ENCODE peak calls at places on chromosome 18, in six cellular contexts. One of them, this sample, is unnamed. For H3K27me3, the result is how much of the 10 kb centered on the place peaks cover.

GRCh38 chr18:44917865-44918476 is 237.3 kb downstream of the SETBP1 start:
- DNase-seq in CD4-positive, alpha-beta T cell: no peak
- DNase-seq in aorta: no peak
- DNase-seq in upper lobe of left lung: no peak
- DNase-seq in CD8-positive, alpha-beta T cell: no peak
- DNase-seq in adrenal gland: no peak
- DNase-seq in this sample: peak

GRCh38 chr18:46953195-46953594 is 35.8 kb downstream of the KATNAL2 start:
- DNase-seq in CD4-positive, alpha-beta T cell: no peak
- DNase-seq in aorta: no peak
- DNase-seq in upper lobe of left lung: no peak
- DNase-seq in CD8-positive, alpha-beta T cell: no peak
- DNase-seq in adrenal gland: no peak
- DNase-seq in this sample: no peak

GRCh38 chr18:51278045-51278649 is 80.7 kb upstream of the MEX3C start:
- DNase-seq in CD4-positive, alpha-beta T cell: no peak
- DNase-seq in aorta: no peak
- DNase-seq in upper lobe of left lung: no peak
- DNase-seq in CD8-positive, alpha-beta T cell: no peak
- DNase-seq in adrenal gland: peak
- DNase-seq in this sample: no peak

GRCh38 chr18:70892381-70892780 is 603.5 kb downstream of the SOCS6 start:
- DNase-seq in CD4-positive, alpha-beta T cell: no peak
- DNase-seq in aorta: no peak
- DNase-seq in upper lobe of left lung: no peak
- DNase-seq in CD8-positive, alpha-beta T cell: no peak
- DNase-seq in adrenal gland: no peak
- DNase-seq in this sample: no peak

GRCh38 chr18:44844486-44844885 is 163.8 kb downstream of the SETBP1 start:
- DNase-seq in CD4-positive, alpha-beta T cell: no peak
- DNase-seq in aorta: no peak
- DNase-seq in upper lobe of left lung: no peak
- DNase-seq in CD8-positive, alpha-beta T cell: no peak
- DNase-seq in adrenal gland: no peak
- DNase-seq in this sample: peak

GRCh38 chr18:23585007-23585871 is 1.1 kb downstream of the NPC1 start:
- DNase-seq in CD4-positive, alpha-beta T cell: no peak
- DNase-seq in aorta: no peak
- DNase-seq in upper lobe of left lung: peak
- DNase-seq in CD8-positive, alpha-beta T cell: peak
- DNase-seq in adrenal gland: peak
- DNase-seq in this sample: peak

GRCh38 chr18:58580623-58581022 is 48.3 kb downstream of the ALPK2 start:
- DNase-seq in CD4-positive, alpha-beta T cell: no peak
- DNase-seq in aorta: no peak
- DNase-seq in upper lobe of left lung: no peak
- DNase-seq in CD8-positive, alpha-beta T cell: no peak
- DNase-seq in adrenal gland: no peak
- DNase-seq in this sample: no peak

GRCh38 chr18:63316612-63317555 is 2.7 kb downstream of the BCL2 start:
- DNase-seq in CD4-positive, alpha-beta T cell: no peak
- DNase-seq in aorta: no peak
- DNase-seq in upper lobe of left lung: no peak
- DNase-seq in CD8-positive, alpha-beta T cell: no peak
- DNase-seq in adrenal gland: no peak
- DNase-seq in this sample: no peak

GRCh38 chr18:77080283-77080682 is 52.3 kb downstream of the MBP start:
- DNase-seq in CD4-positive, alpha-beta T cell: no peak
- DNase-seq in aorta: no peak
- DNase-seq in upper lobe of left lung: no peak
- DNase-seq in CD8-positive, alpha-beta T cell: peak
- DNase-seq in adrenal gland: no peak
- DNase-seq in this sample: no peak

GRCh38 chr18:74229891-74230290 is 61.9 kb downstream of the CYB5A start:
- DNase-seq in CD4-positive, alpha-beta T cell: no peak
- DNase-seq in aorta: no peak
- DNase-seq in upper lobe of left lung: no peak
- DNase-seq in CD8-positive, alpha-beta T cell: no peak
- DNase-seq in adrenal gland: peak
- DNase-seq in this sample: no peak

GRCh38 chr18:10269226-10269625 is 185.2 kb upstream of the APCDD1 start:
- DNase-seq in CD4-positive, alpha-beta T cell: no peak
- DNase-seq in aorta: no peak
- DNase-seq in upper lobe of left lung: no peak
- DNase-seq in CD8-positive, alpha-beta T cell: no peak
- DNase-seq in adrenal gland: no peak
- DNase-seq in this sample: no peak

GRCh38 chr18:46051731-46052461 is 20.2 kb downstream of the PSTPIP2 start:
- DNase-seq in CD4-positive, alpha-beta T cell: no peak
- DNase-seq in aorta: no peak
- DNase-seq in upper lobe of left lung: peak
- DNase-seq in CD8-positive, alpha-beta T cell: no peak
- DNase-seq in adrenal gland: no peak
- DNase-seq in this sample: no peak

GRCh38 chr18:12839526-12840196 is 44.4 kb downstream of the PTPN2 start:
- DNase-seq in CD4-positive, alpha-beta T cell: no peak
- DNase-seq in aorta: no peak
- DNase-seq in upper lobe of left lung: no peak
- DNase-seq in CD8-positive, alpha-beta T cell: no peak
- DNase-seq in adrenal gland: no peak
- DNase-seq in this sample: no peak

GRCh38 chr18:43590182-43590903 is 313.1 kb upstream of the SYT4 start:
- DNase-seq in CD4-positive, alpha-beta T cell: no peak
- DNase-seq in aorta: peak
- DNase-seq in upper lobe of left lung: no peak
- DNase-seq in CD8-positive, alpha-beta T cell: no peak
- DNase-seq in adrenal gland: no peak
- DNase-seq in this sample: peak

GRCh38 chr18:75192899-75193298 is 16.0 kb downstream of the PTGR3 start:
- DNase-seq in CD4-positive, alpha-beta T cell: no peak
- DNase-seq in aorta: no peak
- DNase-seq in upper lobe of left lung: no peak
- DNase-seq in CD8-positive, alpha-beta T cell: no peak
- DNase-seq in adrenal gland: no peak
- DNase-seq in this sample: no peak

GRCh38 chr18:61413388-61413787 is 80.2 kb downstream of the CDH20 start:
- DNase-seq in CD4-positive, alpha-beta T cell: no peak
- DNase-seq in aorta: no peak
- DNase-seq in upper lobe of left lung: no peak
- DNase-seq in CD8-positive, alpha-beta T cell: no peak
- DNase-seq in adrenal gland: no peak
- DNase-seq in this sample: no peak

GRCh38 chr18:75226301-75226955 is 15.8 kb downstream of the TSHZ1 start:
- DNase-seq in CD4-positive, alpha-beta T cell: no peak
- DNase-seq in aorta: no peak
- DNase-seq in upper lobe of left lung: no peak
- DNase-seq in CD8-positive, alpha-beta T cell: no peak
- DNase-seq in adrenal gland: peak
- DNase-seq in this sample: peak

GRCh38 chr18:47981830-47982229 is 51.4 kb upstream of the SMAD2 start:
- DNase-seq in CD4-positive, alpha-beta T cell: no peak
- DNase-seq in aorta: no peak
- DNase-seq in upper lobe of left lung: no peak
- DNase-seq in CD8-positive, alpha-beta T cell: no peak
- DNase-seq in adrenal gland: no peak
- DNase-seq in this sample: no peak

GRCh38 chr18:56284319-56284718 is 354.1 kb downstream of the TXNL1 start:
- DNase-seq in CD4-positive, alpha-beta T cell: no peak
- DNase-seq in aorta: no peak
- DNase-seq in upper lobe of left lung: no peak
- DNase-seq in CD8-positive, alpha-beta T cell: no peak
- DNase-seq in adrenal gland: no peak
- DNase-seq in this sample: no peak

GRCh38 chr18:42292654-42293053 is 337.6 kb downstream of the PIK3C3 start:
- DNase-seq in CD4-positive, alpha-beta T cell: no peak
- DNase-seq in aorta: no peak
- DNase-seq in upper lobe of left lung: no peak
- DNase-seq in CD8-positive, alpha-beta T cell: no peak
- DNase-seq in adrenal gland: no peak
- DNase-seq in this sample: no peak

GRCh38 chr18:42611134-42611533 is 504.4 kb downstream of the RIT2 start:
- DNase-seq in CD4-positive, alpha-beta T cell: no peak
- DNase-seq in aorta: no peak
- DNase-seq in upper lobe of left lung: no peak
- DNase-seq in CD8-positive, alpha-beta T cell: no peak
- DNase-seq in adrenal gland: no peak
- DNase-seq in this sample: no peak

GRCh38 chr18:73235491-73235890 is 367.7 kb upstream of the NETO1 start:
- DNase-seq in CD4-positive, alpha-beta T cell: no peak
- DNase-seq in aorta: no peak
- DNase-seq in upper lobe of left lung: peak
- DNase-seq in CD8-positive, alpha-beta T cell: no peak
- DNase-seq in adrenal gland: no peak
- DNase-seq in this sample: no peak

GRCh38 chr18:23887493-23887892 is 127.1 kb upstream of the TTC39C start:
- DNase-seq in CD4-positive, alpha-beta T cell: no peak
- DNase-seq in aorta: no peak
- DNase-seq in upper lobe of left lung: no peak
- DNase-seq in CD8-positive, alpha-beta T cell: no peak
- DNase-seq in adrenal gland: peak
- DNase-seq in this sample: peak

GRCh38 chr18:37392648-37393047 is 172.9 kb downstream of the CELF4 start:
- DNase-seq in CD4-positive, alpha-beta T cell: no peak
- DNase-seq in aorta: no peak
- DNase-seq in upper lobe of left lung: no peak
- DNase-seq in CD8-positive, alpha-beta T cell: no peak
- DNase-seq in adrenal gland: no peak
- DNase-seq in this sample: no peak

GRCh38 chr18:11251891-11252270 is 102.5 kb upstream of the PIEZO2 start:
- DNase-seq in CD4-positive, alpha-beta T cell: no peak
- DNase-seq in aorta: no peak
- DNase-seq in upper lobe of left lung: no peak
- DNase-seq in CD8-positive, alpha-beta T cell: no peak
- DNase-seq in adrenal gland: no peak
- DNase-seq in this sample: no peak

GRCh38 chr18:74382481-74382880 is 66.8 kb downstream of the C18orf63 start:
- DNase-seq in CD4-positive, alpha-beta T cell: no peak
- DNase-seq in aorta: no peak
- DNase-seq in upper lobe of left lung: no peak
- DNase-seq in CD8-positive, alpha-beta T cell: no peak
- DNase-seq in adrenal gland: no peak
- DNase-seq in this sample: no peak

DNA sequence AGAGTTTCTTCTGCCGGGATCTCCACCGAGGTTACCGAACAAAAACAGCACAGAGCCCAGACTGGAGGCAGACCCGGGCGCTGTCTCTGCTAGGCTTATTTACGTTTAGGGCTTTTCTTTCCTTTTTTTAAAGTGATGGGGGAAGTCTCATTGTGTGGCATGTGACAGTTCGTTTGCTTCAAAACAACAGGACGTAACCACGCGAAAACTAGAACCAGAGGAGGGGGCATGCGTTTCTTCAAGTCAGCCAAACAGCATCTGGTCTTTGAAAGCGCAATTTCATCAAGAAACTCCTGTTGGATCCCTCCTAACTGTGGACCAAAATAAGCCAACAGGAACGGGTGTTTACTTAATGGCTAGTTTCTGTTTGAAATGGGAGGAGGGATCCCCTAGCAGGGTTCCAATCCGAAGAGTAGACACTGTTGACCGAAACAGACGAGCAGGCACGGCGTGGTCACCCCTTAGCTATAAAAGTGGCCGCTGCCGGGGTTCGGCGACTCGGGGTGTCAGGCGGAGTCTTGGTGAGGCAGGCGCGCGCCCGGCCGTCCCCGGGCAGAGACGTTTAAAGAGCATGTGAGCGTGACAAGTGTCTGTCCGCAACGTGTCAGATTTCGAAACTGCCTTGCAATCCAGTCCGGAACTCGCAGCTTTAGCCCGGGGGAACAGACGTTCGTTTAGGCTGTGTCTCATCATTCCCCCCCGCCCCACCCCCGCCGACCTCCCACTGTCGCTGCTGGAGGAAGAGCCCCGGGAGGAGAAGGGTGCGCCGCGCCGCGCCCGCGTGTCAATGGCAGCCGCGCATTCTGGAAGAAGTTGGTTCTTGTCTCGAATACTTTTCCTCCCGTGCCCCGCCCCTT is 899 bp upstream of the TGIF1 start:
- DNase-seq in CD4-positive, alpha-beta T cell: peak
- DNase-seq in aorta: peak
- DNase-seq in upper lobe of left lung: peak
- DNase-seq in CD8-positive, alpha-beta T cell: peak
- DNase-seq in adrenal gland: peak
- DNase-seq in this sample: peak
- H3K27me3 ChIP-seq in CD4-positive, alpha-beta T cell: under half
- H3K27me3 ChIP-seq in aorta: under half
- H3K27me3 ChIP-seq in upper lobe of left lung: under half
- H3K27me3 ChIP-seq in CD8-positive, alpha-beta T cell: under half
- H3K27me3 ChIP-seq in adrenal gland: under half
- H3K27me3 ChIP-seq in this sample: under half

GRCh38 chr18:8858888-8859511 is 153.6 kb downstream of the MTCL1 start:
- DNase-seq in CD4-positive, alpha-beta T cell: no peak
- DNase-seq in aorta: no peak
- DNase-seq in upper lobe of left lung: no peak
- DNase-seq in CD8-positive, alpha-beta T cell: no peak
- DNase-seq in adrenal gland: no peak
- DNase-seq in this sample: no peak
- H3K27me3 ChIP-seq in CD4-positive, alpha-beta T cell: under half
- H3K27me3 ChIP-seq in aorta: under half
- H3K27me3 ChIP-seq in upper lobe of left lung: under half
- H3K27me3 ChIP-seq in CD8-positive, alpha-beta T cell: under half
- H3K27me3 ChIP-seq in adrenal gland: under half
- H3K27me3 ChIP-seq in this sample: under half

DNA sequence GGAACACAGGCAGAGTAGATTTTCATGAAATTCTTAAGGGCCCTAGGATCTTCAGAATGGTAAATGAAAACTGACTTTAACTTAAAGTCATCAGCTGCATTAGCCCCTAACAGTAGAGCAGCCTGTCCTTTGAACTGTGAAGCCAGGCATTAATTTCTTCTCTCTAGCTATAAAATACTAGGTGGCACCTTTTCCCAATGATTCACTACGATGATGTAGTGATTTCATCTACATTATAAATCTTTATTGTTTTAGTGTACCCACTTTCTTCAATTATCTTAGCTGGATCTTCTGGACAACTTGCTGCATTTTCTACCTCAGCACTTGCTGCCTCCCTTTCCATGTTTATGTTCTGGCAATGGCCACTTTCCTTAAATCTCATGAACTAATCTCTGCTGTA is 290.5 kb downstream of the NOL4 start:
- DNase-seq in CD4-positive, alpha-beta T cell: no peak
- DNase-seq in aorta: no peak
- DNase-seq in upper lobe of left lung: no peak
- DNase-seq in CD8-positive, alpha-beta T cell: no peak
- DNase-seq in adrenal gland: no peak
- DNase-seq in this sample: no peak
- H3K27me3 ChIP-seq in CD4-positive, alpha-beta T cell: under half
- H3K27me3 ChIP-seq in aorta: under half
- H3K27me3 ChIP-seq in upper lobe of left lung: under half
- H3K27me3 ChIP-seq in CD8-positive, alpha-beta T cell: under half
- H3K27me3 ChIP-seq in adrenal gland: under half
- H3K27me3 ChIP-seq in this sample: under half

DNA sequence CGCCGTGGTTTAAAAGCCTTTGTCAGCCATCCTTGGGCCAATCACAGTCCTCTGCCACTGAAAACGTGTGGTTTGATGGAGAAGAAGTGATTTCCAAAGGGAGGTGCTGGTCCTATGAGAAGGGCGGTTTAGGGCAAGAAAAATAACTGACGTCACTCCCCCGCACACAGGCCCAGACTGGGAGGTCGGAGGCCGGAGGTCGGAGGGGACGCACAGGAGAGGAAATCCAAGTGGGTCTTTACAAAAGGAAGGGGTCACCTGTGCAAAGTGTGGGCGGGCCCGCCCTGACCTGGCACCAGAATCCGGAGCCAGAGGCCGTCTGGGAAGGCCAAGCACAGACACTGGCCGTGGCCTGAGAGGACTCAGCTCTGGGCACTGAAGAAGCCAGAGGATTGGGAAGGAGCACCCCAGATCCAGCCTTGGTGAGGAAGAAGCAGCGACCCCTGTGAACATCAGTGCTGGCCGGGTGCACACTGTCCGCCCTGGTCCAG is 18.0 kb upstream of the KCNG2 start:
- DNase-seq in CD4-positive, alpha-beta T cell: no peak
- DNase-seq in aorta: peak
- DNase-seq in upper lobe of left lung: peak
- DNase-seq in CD8-positive, alpha-beta T cell: no peak
- DNase-seq in adrenal gland: no peak
- DNase-seq in this sample: peak
- H3K27me3 ChIP-seq in CD4-positive, alpha-beta T cell: under half
- H3K27me3 ChIP-seq in aorta: under half
- H3K27me3 ChIP-seq in upper lobe of left lung: under half
- H3K27me3 ChIP-seq in CD8-positive, alpha-beta T cell: under half
- H3K27me3 ChIP-seq in adrenal gland: under half
- H3K27me3 ChIP-seq in this sample: under half

This sample was measured in right cardiac atrium.